ENCODE peak calls at places on chromosomes 5 and 9, in seven cellular contexts. G is Right ventricle myocardium superior; Z is activated effector memory CD4-positive, alpha-beta T cell treated with Interleukin-2 at 50 U/mL for 16 hours; S is dermis microvascular lymphatic vessel endothelial cell; T is stimulated activated CD4-positive, alpha-beta T cell treated with anti-CD3 and anti-CD28 coated beads, Interleukin-4, amount 100 ng/mL, for 24 hours; X is pancreas; F is NCI-H1092. I is an unnamed sample.

GRCh38 chr5:72849546-72849945 is 33.1 kb downstream of the TNPO1 start:
- DNase-seq in T (no peak), Z (no peak), G (no peak), F (no peak), S (no peak), X (no peak), I (no peak)

GRCh38 chr5:173689171-173689676 is 72.8 kb upstream of the BOD1 start:
- DNase-seq in X (peak; percentile 88), S (peak; percentile 69), G (no peak), Z (no peak), F (no peak), T (no peak), I (no peak)

GRCh38 chr9:70589571-70590263 is 175.3 kb upstream of the KLF9 start:
- DNase-seq in S (no peak), G (no peak), T (no peak), F (no peak), X (no peak), Z (no peak), I (no peak)

GRCh38 chr9:98971168-98971914 is 27.6 kb downstream of the COL15A1 start:
- DNase-seq in X (no peak), Z (no peak), T (no peak), F (no peak), G (no peak), S (no peak), I (no peak)

GRCh38 chr5:67725591-67725990 is 490.0 kb upstream of the PIK3R1 start:
- DNase-seq in T (no peak), Z (no peak), F (no peak), G (no peak), X (no peak), S (no peak), I (no peak)

GRCh38 chr9:124465736-124466135 is 15.5 kb downstream of the ADGRD2 start:
- DNase-seq in G (peak; percentile 8), T (no peak), F (no peak), X (peak; percentile 1), S (no peak), Z (no peak), I (no peak)

GRCh38 chr9:70399141-70399540 is 15.3 kb downstream of the KLF9 start:
- DNase-seq in S (no peak), G (no peak), Z (no peak), T (no peak), F (no peak), X (no peak), I (no peak)

GRCh38 chr5:141734501-141735231 is 52.6 kb upstream of the ARAP3 start:
- DNase-seq in Z (no peak), T (peak; percentile 25), F (no peak), G (no peak), X (no peak), S (peak; percentile 47), I (no peak)

GRCh38 chr5:129856325-129856724 is 47.9 kb upstream of the CHSY3 start:
- DNase-seq in T (no peak), G (no peak), Z (no peak), X (no peak), F (no peak), S (no peak), I (no peak)

GRCh38 chr9:114900937-114901802 is 29.2 kb downstream of the TNFSF8 start:
- DNase-seq in S (no peak), X (no peak), F (no peak), G (no peak), T (no peak), Z (no peak), I (no peak)

GRCh38 chr5:14400085-14400484 is 181.5 kb upstream of the OTULINL start:
- DNase-seq in Z (no peak), S (no peak), X (no peak), T (no peak), F (no peak), G (no peak), I (no peak)

GRCh38 chr5:113612060-113612496 is 98.6 kb downstream of the YTHDC2 start:
- DNase-seq in S (peak; percentile 33), X (no peak), F (no peak), T (no peak), G (no peak), Z (no peak), I (peak; percentile 71)

GRCh38 chr5:1127991-1128785 is 16.3 kb upstream of the SLC12A7 start:
- DNase-seq in X (peak; percentile 82), T (no peak), Z (no peak), F (peak; percentile 73), S (peak; percentile 75), G (peak; percentile 81), I (no peak)

GRCh38 chr5:134460551-134460950 is 48.9 kb upstream of the CDKN2AIPNL start:
- DNase-seq in S (no peak), F (no peak), T (no peak), G (no peak), Z (no peak), X (no peak), I (no peak)

GRCh38 chr9:107557236-107557990 is 67.8 kb upstream of the KLF4 start:
- DNase-seq in S (no peak), G (no peak), X (no peak), T (no peak), F (no peak), Z (no peak), I (no peak)

GRCh38 chr5:134515801-134516200 is 9.7 kb upstream of the JADE2 start:
- DNase-seq in G (no peak), F (no peak), T (no peak), S (no peak), Z (no peak), X (no peak), I (no peak)

GRCh38 chr5:162190-162564 is 29.1 kb upstream of the LRRC14B start:
- DNase-seq in X (no peak), F (no peak), Z (no peak), G (no peak), T (no peak), S (no peak), I (no peak)

GRCh38 chr5:172185096-172185461 is 2.9 kb downstream of the STK10 start:
- DNase-seq in X (no peak), S (no peak), F (no peak), T (no peak), Z (no peak), G (no peak), I (no peak)

GRCh38 chr5:81189875-81190467 is 43.2 kb upstream of the CKMT2 start:
- DNase-seq in F (no peak), G (no peak), S (no peak), T (no peak), Z (no peak), X (no peak), I (no peak)

GRCh38 chr5:1730487-1730847 is 69.2 kb downstream of the MRPL36 start:
- DNase-seq in G (no peak), X (no peak), S (no peak), T (peak; percentile 1), F (no peak), Z (no peak), I (no peak)